ENCODE peak calls at places on chromosomes 11 and 22, in five cellular contexts. K, V, Q, X and F are unnamed samples.
A peak's percentile ranks its signal among the peaks of the same experiment; 100 is the strongest.

GRCh38 chr11:65649656-65650546 is 12.0 kb downstream of the SIPA1 start:
- DNase-seq in X (no peak), K (no peak), Q (no peak), V (no peak), F (no peak)

GRCh38 chr11:114233755-114234154 is 62.4 kb upstream of the NNMT start:
- DNase-seq in X (no peak), V (no peak), K (no peak), Q (no peak), F (no peak)

GRCh38 chr22:30347255-30347892 is 9.3 kb downstream of the SF3A1 start:
- DNase-seq in X (no peak), K (no peak), Q (no peak), V (no peak), F (no peak)

GRCh38 chr11:28463826-28464225 is 355.6 kb downstream of the METTL15 start:
- DNase-seq in K (no peak), Q (no peak), X (no peak), V (no peak), F (no peak)

GRCh38 chr11:11620966-11621880 is 582 bp downstream of the GALNT18 start:
- DNase-seq in V (no peak), K (no peak), X (no peak), Q (no peak), F (peak; percentile 50)

GRCh38 chr11:133162228-133162627 is 370.1 kb downstream of the OPCML start:
- DNase-seq in V (no peak), Q (no peak), K (no peak), X (no peak), F (no peak)

GRCh38 chr11:45259607-45260006 is 26.5 kb downstream of the SYT13 start:
- DNase-seq in V (no peak), K (no peak), Q (peak; percentile 51), X (no peak), F (no peak)

GRCh38 chr22:19113429-19113828 is 8.8 kb downstream of the DGCR2 start:
- DNase-seq in K (no peak), X (no peak), V (no peak), Q (no peak), F (no peak)

GRCh38 chr11:113271551-113272245 is 42.7 kb upstream of the TTC12 start:
- DNase-seq in V (no peak), Q (no peak), K (no peak), X (no peak), F (no peak)

GRCh38 chr22:17087176-17088131 is 2.7 kb downstream of the IL17RA start:
- DNase-seq in Q (no peak), X (no peak), K (no peak), V (peak; percentile 55), F (no peak)

GRCh38 chr11:78226684-78227680 is 38.3 kb downstream of the USP35 start:
- DNase-seq in V (peak; percentile 43), K (no peak), Q (no peak), X (no peak), F (no peak)

GRCh38 chr11:110716361-110716760 is 4.1 kb upstream of the ARHGAP20 start:
- DNase-seq in V (no peak), Q (no peak), K (no peak), X (no peak), F (no peak)

GRCh38 chr11:119774180-119774763 is 45.3 kb upstream of the NECTIN1 start:
- DNase-seq in Q (peak; percentile 16), K (no peak), X (no peak), V (no peak), F (peak; percentile 83)

GRCh38 chr11:12248330-12248729 is 129.0 kb upstream of the PARVA start:
- DNase-seq in V (no peak), Q (peak; percentile 69), X (no peak), K (no peak), F (peak; percentile 23)

GRCh38 chr11:15747671-15748070 is 608.7 kb downstream of the SOX6 start:
- DNase-seq in K (no peak), V (peak; percentile 5), Q (no peak), X (no peak), F (no peak)

GRCh38 chr11:114082767-114083181 is 23.3 kb downstream of the ZBTB16 start:
- DNase-seq in Q (no peak), K (no peak), V (no peak), X (peak; percentile 82), F (no peak)

GRCh38 chr22:21947040-21948014 is 5.3 kb downstream of the PPM1F start:
- DNase-seq in V (no peak), Q (peak; percentile 27), X (peak; percentile 98), K (no peak), F (peak; percentile 78)

GRCh38 chr22:50310209-50310722 is 2.8 kb upstream of the PLXNB2 start:
- DNase-seq in X (no peak), Q (peak; percentile 69), K (no peak), V (no peak), F (peak; percentile 27)

GRCh38 chr11:15816996-15817395 is 539.4 kb downstream of the SOX6 start:
- DNase-seq in V (no peak), Q (no peak), X (no peak), K (no peak), F (no peak)

GRCh38 chr11:60972182-60973030 is 926 bp downstream of the CD6 start:
- DNase-seq in V (no peak), Q (no peak), K (no peak), X (no peak), F (no peak)

GRCh38 chr22:50216161-50216683 is 15.4 kb downstream of the SELENOO start:
- DNase-seq in V (no peak), Q (no peak), K (no peak), X (no peak), F (no peak)

GRCh38 chr11:34331329-34331728 is 26.5 kb downstream of the ABTB2 start:
- DNase-seq in K (no peak), X (no peak), Q (no peak), V (no peak), F (no peak)

GRCh38 chr22:23216331-23217170 is 36.2 kb downstream of the BCR start:
- DNase-seq in V (no peak), Q (peak; percentile 92), K (no peak), X (peak; percentile 53), F (no peak)

GRCh38 chr22:23904855-23905254 is 10.7 kb downstream of the MIF start:
- DNase-seq in K (no peak), Q (no peak), V (no peak), X (no peak), F (no peak)

GRCh38 chr11:111422494-111423249 is 43.6 kb upstream of the POU2AF1 start:
- DNase-seq in Q (peak; percentile 82), V (no peak), X (peak; percentile 44), K (peak; percentile 56), F (peak; percentile 90)

GRCh38 chr22:24431309-24432034 is 4.1 kb downstream of the ADORA2A start:
- DNase-seq in K (no peak), Q (no peak), V (no peak), X (no peak), F (no peak)

GRCh38 chr11:60771146-60771545 is 14.0 kb upstream of the MS4A10 start:
- DNase-seq in K (no peak), X (no peak), Q (no peak), V (no peak), F (no peak)

GRCh38 chr11:11313426-11313825 is 39.6 kb downstream of the CSNK2A3 start:
- DNase-seq in Q (peak; percentile 7), K (no peak), X (no peak), V (no peak), F (no peak)

GRCh38 chr11:90601261-90601660 is 378.4 kb upstream of the CHORDC1 start:
- DNase-seq in Q (no peak), K (no peak), V (no peak), X (no peak), F (no peak)

GRCh38 chr11:23778971-23779370 is 717.9 kb upstream of the LUZP2 start:
- DNase-seq in Q (no peak), V (no peak), K (no peak), X (no peak), F (no peak)

GRCh38 chr22:18078329-18079041 is 695 bp downstream of the PEX26 start:
- DNase-seq in Q (peak; percentile 34), K (no peak), V (no peak), X (peak; percentile 40), F (peak; percentile 70)

GRCh38 chr11:86990520-86990919 is 35.3 kb upstream of the FZD4 start:
- DNase-seq in K (peak; percentile 25), Q (peak; percentile 54), V (no peak), X (no peak), F (peak; percentile 81)

GRCh38 chr11:129435499-129436245 is 60.0 kb downstream of the BARX2 start:
- DNase-seq in V (no peak), X (no peak), K (no peak), Q (no peak), F (no peak)
- TF ChIP-seq CREB1 in V (no peak), X (no peak), K (no peak), Q (no peak), F (no peak)

DNA sequence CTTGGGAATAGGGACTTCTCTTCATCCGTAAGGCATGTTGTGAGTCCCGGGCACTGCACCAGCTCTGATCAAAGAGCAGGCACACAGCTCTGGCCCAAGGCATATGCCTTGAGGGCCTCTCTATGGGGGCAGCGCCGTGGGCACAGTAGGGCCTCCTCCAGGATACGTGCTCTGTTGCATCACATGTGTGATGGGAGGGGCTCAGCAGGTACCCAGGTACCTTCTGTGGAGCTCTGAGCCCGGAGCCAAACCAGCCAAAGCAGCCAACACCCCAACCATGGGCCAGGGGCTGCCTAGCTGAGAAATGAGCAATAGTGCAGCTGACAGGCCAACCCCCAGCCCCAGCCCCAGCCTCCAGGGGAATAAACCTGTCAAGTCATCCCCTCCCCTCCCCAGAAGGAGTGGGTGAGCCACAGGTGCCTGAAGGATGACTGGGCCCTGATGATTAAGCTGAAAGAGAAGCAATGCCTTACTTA is 79.7 kb upstream of the SHISAL1 start:
- DNase-seq in V (no peak), K (no peak), X (no peak), Q (no peak), F (no peak)
- H2AFZ ChIP-seq in V (no peak overlapping the region), K (no peak overlapping the region), X (no peak overlapping the region), Q (no peak overlapping the region), F (no peak overlapping the region)

DNA sequence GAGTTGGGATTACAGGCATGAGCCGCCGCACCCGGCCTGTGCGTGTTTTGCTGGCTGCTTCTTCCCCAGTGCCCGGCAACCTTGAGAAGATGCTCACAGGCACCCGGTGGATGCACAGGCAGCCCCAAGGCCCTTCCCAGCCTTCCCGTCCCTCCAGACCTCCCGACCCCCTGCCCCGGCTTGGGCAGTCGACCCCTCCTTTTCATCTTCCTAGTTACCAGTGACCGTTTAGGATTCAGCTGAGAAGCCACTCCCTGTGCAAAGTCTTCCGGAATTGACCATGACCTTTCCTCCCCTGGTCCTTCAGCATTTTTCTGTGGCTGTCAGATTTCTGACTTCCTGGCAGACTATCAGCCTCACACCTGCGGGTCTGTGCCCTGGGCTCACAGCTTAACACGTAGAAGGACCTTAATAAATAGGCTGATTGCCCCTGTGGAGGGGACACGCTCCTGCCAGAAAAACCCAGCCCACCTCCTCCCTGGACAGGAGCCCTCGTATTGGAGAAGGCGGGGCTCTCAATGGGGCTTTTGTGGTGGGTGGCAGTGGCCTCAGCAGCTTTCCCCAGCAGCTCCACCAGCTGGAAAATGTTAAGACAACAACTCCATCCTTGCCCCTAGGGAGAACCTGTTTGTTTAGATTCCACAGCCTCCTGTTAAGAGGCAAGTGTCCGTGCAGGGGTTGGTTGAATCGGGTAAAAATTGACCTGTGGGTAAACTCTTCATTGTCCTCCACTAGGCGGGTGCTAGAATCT is 10.4 kb upstream of the ANO1 start:
- DNase-seq in X (no peak), Q (no peak), V (no peak), K (no peak), F (peak; percentile 66)
- H3K27ac ChIP-seq in X (no peak overlapping the region), Q (no peak overlapping the region), V (no peak overlapping the region), K (no peak overlapping the region), F (no peak overlapping the region)

DNA sequence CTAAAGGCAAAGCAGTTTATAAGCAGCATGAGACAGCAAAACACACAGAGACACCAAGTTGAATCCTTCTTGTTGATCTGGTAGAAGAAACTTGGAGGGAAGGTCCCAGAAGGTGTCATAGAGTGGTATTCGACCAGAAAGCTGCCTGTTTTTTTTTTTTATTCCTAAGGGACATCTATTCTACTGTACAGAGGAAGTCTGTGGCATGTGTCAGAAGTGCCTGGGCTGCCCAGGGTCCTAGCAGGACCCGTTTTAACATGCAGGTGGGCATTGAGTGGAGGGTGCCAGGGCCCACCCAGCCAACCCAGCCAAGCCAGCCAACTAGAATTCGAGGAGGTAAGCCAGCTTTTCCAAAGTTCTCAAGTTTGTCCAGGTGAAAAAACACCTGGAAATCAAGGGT is 68.0 kb upstream of the ATXN10 start:
- DNase-seq in Q (no peak), K (no peak), X (no peak), V (no peak), F (no peak)
- TF ChIP-seq CREB1 in Q (no peak), K (no peak), X (no peak), V (no peak), F (no peak)